ENCODE peak calls at places on chromosomes 3 and 15, in five cellular contexts. One of them, this sample, is unnamed. For H3K27me3, the result is how much of the 10 kb centered on the place peaks cover.

GRCh38 chr15:31235298-31236183 is 91.1 kb upstream of the KLF13 start:
- DNase-seq in small intestine: peak
- DNase-seq in transverse colon: peak
- DNase-seq in GM23248: peak
- DNase-seq in prostate gland: no peak
- DNase-seq in this sample: no peak

GRCh38 chr15:73991260-73991659 is 835 bp downstream of the STOML1 start:
- DNase-seq in small intestine: no peak
- DNase-seq in transverse colon: peak
- DNase-seq in GM23248: peak
- DNase-seq in prostate gland: no peak
- DNase-seq in this sample: no peak

GRCh38 chr3:131922356-131922755 is 112.5 kb downstream of the CPNE4 start:
- DNase-seq in small intestine: no peak
- DNase-seq in transverse colon: no peak
- DNase-seq in GM23248: peak
- DNase-seq in prostate gland: no peak
- DNase-seq in this sample: no peak

GRCh38 chr15:70401709-70402108 is 304.0 kb upstream of the TLE3 start:
- DNase-seq in small intestine: no peak
- DNase-seq in transverse colon: no peak
- DNase-seq in GM23248: peak
- DNase-seq in prostate gland: no peak
- DNase-seq in this sample: no peak

GRCh38 chr3:4995500-4996053 is 16.3 kb downstream of the BHLHE40 start:
- DNase-seq in small intestine: no peak
- DNase-seq in transverse colon: no peak
- DNase-seq in GM23248: peak
- DNase-seq in prostate gland: no peak
- DNase-seq in this sample: no peak

GRCh38 chr3:42841332-42841731 is 32.1 kb downstream of the ACKR2 start:
- DNase-seq in small intestine: no peak
- DNase-seq in transverse colon: no peak
- DNase-seq in GM23248: no peak
- DNase-seq in prostate gland: no peak
- DNase-seq in this sample: no peak

GRCh38 chr15:82129769-82130168 is 84.0 kb upstream of the MEX3B start:
- DNase-seq in small intestine: no peak
- DNase-seq in transverse colon: no peak
- DNase-seq in GM23248: peak
- DNase-seq in prostate gland: no peak
- DNase-seq in this sample: no peak

GRCh38 chr3:16849240-16849639 is 35.5 kb upstream of the PLCL2 start:
- DNase-seq in small intestine: peak
- DNase-seq in transverse colon: peak
- DNase-seq in GM23248: no peak
- DNase-seq in prostate gland: no peak
- DNase-seq in this sample: peak

GRCh38 chr3:63912768-63913588 is 795 bp upstream of the SCAANT1 start:
- DNase-seq in small intestine: peak
- DNase-seq in transverse colon: peak
- DNase-seq in GM23248: peak
- DNase-seq in prostate gland: peak
- DNase-seq in this sample: peak

GRCh38 chr3:149212386-149212785 is 9.2 kb downstream of the CP start:
- DNase-seq in small intestine: no peak
- DNase-seq in transverse colon: no peak
- DNase-seq in GM23248: no peak
- DNase-seq in prostate gland: no peak
- DNase-seq in this sample: no peak

GRCh38 chr15:86483936-86484335 is 404.3 kb downstream of the AGBL1 start:
- DNase-seq in small intestine: no peak
- DNase-seq in transverse colon: no peak
- DNase-seq in GM23248: no peak
- DNase-seq in prostate gland: no peak
- DNase-seq in this sample: no peak

GRCh38 chr3:56682458-56683121 is 475 bp downstream of the TASOR start:
- DNase-seq in small intestine: peak
- DNase-seq in transverse colon: peak
- DNase-seq in GM23248: peak
- DNase-seq in prostate gland: peak
- DNase-seq in this sample: no peak

GRCh38 chr3:187265461-187265955 is 26.0 kb downstream of the MASP1 start:
- DNase-seq in small intestine: no peak
- DNase-seq in transverse colon: no peak
- DNase-seq in GM23248: no peak
- DNase-seq in prostate gland: no peak
- DNase-seq in this sample: no peak

GRCh38 chr15:35479423-35479822 is 66.5 kb downstream of the DPH6 start:
- DNase-seq in small intestine: peak
- DNase-seq in transverse colon: no peak
- DNase-seq in GM23248: no peak
- DNase-seq in prostate gland: no peak
- DNase-seq in this sample: peak

GRCh38 chr15:59953392-59953883 is 50.7 kb upstream of the FOXB1 start:
- DNase-seq in small intestine: peak
- DNase-seq in transverse colon: peak
- DNase-seq in GM23248: no peak
- DNase-seq in prostate gland: no peak
- DNase-seq in this sample: peak

GRCh38 chr15:85690546-85691226 is 104.0 kb downstream of the KLHL25 start:
- DNase-seq in small intestine: no peak
- DNase-seq in transverse colon: no peak
- DNase-seq in GM23248: peak
- DNase-seq in prostate gland: no peak
- DNase-seq in this sample: no peak

GRCh38 chr3:136989781-136990524 is 32.2 kb downstream of the IL20RB start:
- DNase-seq in small intestine: peak
- DNase-seq in transverse colon: peak
- DNase-seq in GM23248: no peak
- DNase-seq in prostate gland: peak
- DNase-seq in this sample: no peak

GRCh38 chr3:168817177-168817576 is 721.5 kb upstream of the GOLIM4 start:
- DNase-seq in small intestine: no peak
- DNase-seq in transverse colon: no peak
- DNase-seq in GM23248: no peak
- DNase-seq in prostate gland: no peak
- DNase-seq in this sample: no peak

GRCh38 chr3:175121225-175121624 is 262.1 kb downstream of the NAALADL2 start:
- DNase-seq in small intestine: peak
- DNase-seq in transverse colon: peak
- DNase-seq in GM23248: no peak
- DNase-seq in prostate gland: no peak
- DNase-seq in this sample: peak

GRCh38 chr3:189797103-189797850 is 166.1 kb downstream of the TP63 start:
- DNase-seq in small intestine: no peak
- DNase-seq in transverse colon: no peak
- DNase-seq in GM23248: no peak
- DNase-seq in prostate gland: no peak
- DNase-seq in this sample: no peak

GRCh38 chr3:96430019-96430541 is 384.3 kb upstream of the EPHA6 start:
- DNase-seq in small intestine: no peak
- DNase-seq in transverse colon: no peak
- DNase-seq in GM23248: no peak
- DNase-seq in prostate gland: no peak
- DNase-seq in this sample: no peak
- H3K4me3 ChIP-seq in small intestine: no peak
- H3K4me3 ChIP-seq in transverse colon: no peak
- H3K4me3 ChIP-seq in GM23248: no peak
- H3K4me3 ChIP-seq in prostate gland: no peak
- H3K4me3 ChIP-seq in this sample: no peak

DNA sequence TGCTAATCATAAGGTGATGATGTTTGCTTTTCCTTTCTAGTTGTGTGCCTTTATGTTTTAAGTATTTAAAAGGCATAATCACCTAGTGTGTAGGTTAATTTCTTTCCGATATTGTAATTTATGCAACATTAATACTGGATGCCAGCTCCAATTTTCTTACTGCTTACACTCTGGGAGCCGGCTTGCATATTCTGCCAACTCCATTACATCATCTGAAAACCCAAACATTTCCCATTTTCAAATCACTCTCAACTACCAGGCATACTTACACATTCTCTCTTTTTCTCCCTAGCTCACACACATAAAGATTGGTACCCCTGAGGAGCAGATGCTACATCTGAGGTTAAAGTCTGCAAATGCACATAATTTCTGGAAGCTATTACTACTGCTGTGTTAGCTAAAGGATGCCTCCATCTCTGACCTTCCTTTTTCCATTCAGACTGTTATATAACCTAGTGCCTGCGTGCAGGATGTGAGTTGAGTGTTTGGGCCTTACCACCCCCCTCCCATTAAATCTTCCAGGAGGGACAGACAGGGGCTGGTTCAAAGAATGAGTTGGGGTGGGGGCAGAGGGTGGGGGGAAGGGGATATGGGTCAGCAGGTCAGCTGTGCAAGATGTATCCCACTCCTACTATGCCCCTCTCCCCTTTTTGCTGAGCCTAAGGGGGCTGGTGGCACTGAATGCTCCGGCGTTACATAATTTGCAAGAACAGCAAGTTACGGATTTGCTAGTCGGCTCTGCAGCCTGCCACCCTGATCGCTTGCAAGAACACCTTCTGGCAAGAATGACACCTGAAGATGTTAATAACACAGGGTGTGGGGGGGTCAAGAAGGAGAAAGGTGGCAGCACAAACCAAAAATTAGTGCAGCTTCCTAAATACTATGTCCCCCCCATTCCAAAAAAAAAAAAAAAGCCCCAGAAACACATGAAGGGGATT is 2.5 kb downstream of the RORA start:
- DNase-seq in small intestine: no peak
- DNase-seq in transverse colon: no peak
- DNase-seq in GM23248: peak
- DNase-seq in prostate gland: no peak
- DNase-seq in this sample: peak
- H3K27me3 ChIP-seq in small intestine: under half
- H3K27me3 ChIP-seq in transverse colon: under half
- H3K27me3 ChIP-seq in GM23248: under half
- H3K27me3 ChIP-seq in prostate gland: under half
- H3K27me3 ChIP-seq in this sample: under half

GRCh38 chr15:95765161-95765560 is 565.3 kb upstream of the NR2F2 start:
- DNase-seq in small intestine: no peak
- DNase-seq in transverse colon: no peak
- DNase-seq in GM23248: no peak
- DNase-seq in prostate gland: no peak
- DNase-seq in this sample: no peak
- H3K4me3 ChIP-seq in small intestine: no peak
- H3K4me3 ChIP-seq in transverse colon: no peak
- H3K4me3 ChIP-seq in GM23248: no peak
- H3K4me3 ChIP-seq in prostate gland: no peak
- H3K4me3 ChIP-seq in this sample: no peak

DNA sequence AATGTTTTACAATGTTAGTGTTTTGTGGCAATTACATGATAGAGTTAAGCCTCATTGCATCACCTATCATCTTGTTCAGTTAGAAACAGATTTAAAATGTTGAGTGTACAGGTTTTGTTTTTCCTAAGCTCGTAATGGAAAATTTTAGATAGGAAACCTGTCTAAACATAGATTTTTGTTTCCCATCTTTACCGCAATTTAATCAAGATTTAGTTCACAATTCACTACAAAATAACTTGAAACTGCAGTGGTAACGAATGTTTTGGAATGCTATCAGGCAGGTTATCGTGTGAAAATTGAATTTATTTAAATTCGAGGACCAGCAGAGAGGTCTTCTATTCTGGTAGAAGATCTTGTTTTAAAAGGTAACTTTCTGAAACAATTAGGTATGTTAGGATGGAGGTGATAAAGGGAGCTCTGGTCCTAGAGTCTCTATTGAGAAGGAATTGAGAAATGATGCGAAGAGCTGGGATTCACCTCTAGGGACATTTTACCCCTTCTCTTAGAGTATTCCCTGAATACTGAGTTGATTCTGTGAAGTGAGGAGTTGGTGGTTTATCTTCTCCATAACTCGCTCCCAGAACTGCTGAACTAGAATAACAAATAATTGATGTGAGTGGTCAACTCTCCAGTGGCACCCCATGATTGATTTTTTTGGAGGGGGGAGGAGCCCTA is 1.4 kb downstream of the DOCK3 start:
- DNase-seq in small intestine: no peak
- DNase-seq in transverse colon: no peak
- DNase-seq in GM23248: no peak
- DNase-seq in prostate gland: no peak
- DNase-seq in this sample: peak
- H3K27me3 ChIP-seq in small intestine: under half
- H3K27me3 ChIP-seq in transverse colon: half or more
- H3K27me3 ChIP-seq in GM23248: under half
- H3K27me3 ChIP-seq in prostate gland: under half
- H3K27me3 ChIP-seq in this sample: under half

This sample was measured in H7.